ENCODE peak calls at places on chromosomes 11 and 22, in ten cellular contexts. Z is neural progenitor cell, X is IMR-90, G is psoas muscle, H is lower lobe of right lung, D is PC-3, B is right atrium auricular region, E is kidney, V is fibroblast of lung, Y is heart left ventricle. K is an unnamed sample.

GRCh38 chr11:78282821-78283220 is 94.1 kb downstream of the USP35 start:
- DNase-seq in G (no peak), H (no peak), D (no peak), V (no peak), E (no peak), B (no peak), Z (no peak), Y (no peak), X (no peak), K (no peak)

GRCh38 chr22:28329582-28330073 is 350.0 kb downstream of the TTC28 start:
- DNase-seq in Z (no peak), X (peak; percentile 26), B (no peak), V (peak; percentile 30), Y (no peak), G (no peak), H (no peak), E (no peak), D (no peak), K (no peak)

GRCh38 chr22:37178350-37179125 is 9.5 kb downstream of the C1QTNF6 start:
- DNase-seq in X (no peak), H (peak; percentile 61), G (peak; percentile 49), E (peak; percentile 60), Y (peak; percentile 48), Z (peak; percentile 85), D (no peak), V (peak; percentile 41), B (no peak), K (peak; percentile 78)

GRCh38 chr22:37189011-37189466 is 992 bp upstream of the C1QTNF6 start:
- DNase-seq in B (no peak), G (no peak), D (peak; percentile 82), E (no peak), V (no peak), Z (no peak), Y (peak; percentile 15), H (no peak), X (no peak), K (no peak)

GRCh38 chr11:9950462-9950861 is 286.6 kb downstream of the SWAP70 start:
- DNase-seq in H (no peak), X (no peak), V (no peak), E (no peak), Y (no peak), B (no peak), D (no peak), G (no peak), Z (no peak), K (no peak)

GRCh38 chr11:115678942-115679341 is 174.7 kb upstream of the CADM1 start:
- DNase-seq in Z (peak; percentile 67), G (no peak), X (no peak), V (peak; percentile 9), D (no peak), Y (peak; percentile 56), H (no peak), E (no peak), B (no peak), K (no peak)

GRCh38 chr11:19869946-19870589 is 157.4 kb downstream of the NAV2 start:
- DNase-seq in D (no peak), E (no peak), B (no peak), Z (no peak), X (no peak), G (no peak), Y (no peak), H (no peak), V (no peak), K (no peak)

GRCh38 chr11:67274768-67275605 is 8.7 kb downstream of the GRK2 start:
- DNase-seq in Z (no peak), G (peak; percentile 76), D (no peak), B (no peak), E (peak; percentile 90), H (peak; percentile 49), Y (peak; percentile 63), X (no peak), V (no peak), K (peak; percentile 93)

GRCh38 chr11:63769719-63770443 is 1.3 kb upstream of the ZFTA start:
- DNase-seq in Y (no peak), V (no peak), E (no peak), Z (peak; percentile 64), B (no peak), X (no peak), G (peak; percentile 62), D (no peak), H (no peak), K (no peak)

GRCh38 chr11:120818097-120818496 is 205.8 kb upstream of the TBCEL start:
- DNase-seq in Y (no peak), X (no peak), E (no peak), D (no peak), B (no peak), Z (no peak), H (no peak), V (no peak), G (no peak), K (peak; percentile 10)

DNA sequence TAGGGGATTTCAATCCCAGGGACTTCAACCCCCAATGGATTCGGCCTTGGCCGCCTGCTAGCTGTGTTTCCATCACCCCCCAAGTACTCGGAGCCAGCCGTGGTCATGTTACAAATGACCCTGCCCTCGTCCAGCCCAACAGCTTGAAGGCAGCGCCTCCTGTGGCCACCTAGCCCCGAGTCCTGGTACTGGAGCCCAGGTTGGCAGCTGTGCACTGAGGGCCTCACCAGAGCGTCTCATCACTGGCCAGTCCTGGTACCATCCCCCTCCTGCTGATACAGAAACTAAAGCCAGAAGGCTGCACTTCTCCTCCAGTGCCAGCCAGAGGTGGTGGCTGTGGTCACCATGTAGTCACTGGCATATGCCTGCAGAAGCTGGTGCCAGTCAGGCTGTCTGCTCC is 44.9 kb upstream of the FADD start:
- DNase-seq in E (no peak), B (no peak), D (peak; percentile 30), G (peak; percentile 82), V (peak; percentile 13), H (no peak), Z (peak; percentile 83), X (peak; percentile 19), Y (no peak), K (no peak)
- TF ChIP-seq CTCF in E (no peak), B (peak; percentile 46), D (peak; percentile 60), G (peak; percentile 38), V (peak; percentile 24), H (peak; percentile 10), Z (peak; percentile 69), X (peak; percentile 45), Y (peak; percentile 32), K (no peak)

DNA sequence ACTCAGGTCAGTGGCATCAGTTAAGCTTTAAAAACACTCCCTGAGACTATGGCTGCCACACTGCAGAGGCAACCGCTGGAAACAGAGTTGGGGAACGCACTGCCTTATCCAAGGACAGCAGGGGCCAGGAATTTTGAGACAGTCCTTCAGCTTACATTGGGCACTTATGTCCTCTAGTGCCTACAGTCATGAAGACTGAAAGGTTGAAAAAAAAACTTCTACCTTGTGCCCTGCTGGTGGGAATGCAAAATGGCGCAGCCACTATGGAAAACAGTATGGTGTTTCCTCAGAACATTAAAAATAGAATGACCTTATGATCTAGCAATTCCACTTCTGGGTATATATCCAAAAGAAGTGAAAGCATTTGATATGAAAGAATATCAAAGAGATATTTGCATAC is 19.6 kb downstream of the DKK3 start:
- DNase-seq in V (no peak), H (no peak), Y (no peak), B (no peak), X (no peak), D (no peak), G (no peak), Z (no peak), E (no peak), K (no peak)
- H3K4me1 ChIP-seq in V (peaks cover 55% of the 10 kb centered on the region), H (peaks cover 23% of the 10 kb centered on the region), Y (peaks cover 64% of the 10 kb centered on the region), B (no peaks in the 10 kb centered on the region), X (peaks cover 37% of the 10 kb centered on the region), D (peaks cover 49% of the 10 kb centered on the region), G (no peaks in the 10 kb centered on the region), Z (no peaks in the 10 kb centered on the region), E (peaks cover 3% of the 10 kb centered on the region), K (no peaks in the 10 kb centered on the region)

GRCh38 chr22:49548356-49549202 is 279.1 kb downstream of the BRD1 start:
- DNase-seq in D (peak; percentile 32), E (peak; percentile 57), B (no peak), X (no peak), G (no peak), Z (peak; percentile 37), H (peak; percentile 30), V (no peak), Y (no peak), K (peak; percentile 34)
- TF ChIP-seq CTCF in D (peak; percentile 46), E (no peak), B (no peak), X (no peak), G (no peak), Z (peak; percentile 47), H (no peak), V (no peak), Y (no peak), K (no peak)

DNA sequence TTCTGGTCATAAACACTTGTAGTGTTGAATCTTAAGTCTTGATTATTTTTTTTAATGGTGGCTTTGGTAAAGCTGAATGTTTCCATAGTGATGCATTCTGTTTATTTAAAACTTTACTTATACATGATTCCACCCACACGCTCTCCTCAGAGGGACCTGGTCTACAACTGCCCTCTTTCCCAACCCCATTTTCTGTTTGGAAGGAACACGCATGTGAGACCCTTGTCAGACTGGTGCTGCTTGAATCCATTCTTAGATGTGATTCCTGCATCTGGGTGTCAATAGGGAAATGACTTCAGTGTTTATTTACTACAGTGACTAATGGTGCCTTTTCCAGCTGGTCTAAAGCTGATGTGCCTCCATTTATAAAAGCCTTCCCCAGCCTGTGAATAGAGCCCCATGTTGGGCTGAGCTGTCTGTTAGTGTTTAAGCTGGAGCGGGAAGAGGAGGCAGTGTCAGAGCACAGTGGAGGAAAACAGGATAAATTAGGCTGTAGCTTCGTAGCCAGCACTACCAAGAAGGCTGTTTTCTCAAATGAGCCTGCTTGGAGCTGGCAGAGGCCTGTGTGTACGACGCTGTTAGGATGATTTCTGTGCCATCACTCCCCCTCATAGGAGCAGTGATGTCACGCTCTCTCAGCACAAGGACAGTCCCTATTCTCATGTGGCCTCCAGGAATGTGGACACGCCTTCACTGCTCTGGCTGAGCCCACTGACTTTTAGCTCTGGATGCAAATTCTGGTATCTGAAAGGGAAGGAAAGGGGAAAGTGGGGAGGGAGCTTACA is 18.9 kb upstream of the C11orf96 start:
- DNase-seq in Z (peak; percentile 57), D (peak; percentile 40), B (peak; percentile 89), E (peak; percentile 78), G (peak; percentile 75), X (peak; percentile 92), Y (peak; percentile 68), V (peak; percentile 95), H (no peak), K (no peak)
- H3K4me1 ChIP-seq in Z (peaks cover 25% of the 10 kb centered on the region), D (peaks cover 27% of the 10 kb centered on the region), B (no peaks in the 10 kb centered on the region), E (peaks cover 4% of the 10 kb centered on the region), G (peaks cover 39% of the 10 kb centered on the region), X (peaks cover 42% of the 10 kb centered on the region), Y (peaks cover 37% of the 10 kb centered on the region), V (peaks cover 34% of the 10 kb centered on the region), H (peaks cover 40% of the 10 kb centered on the region), K (peaks cover 21% of the 10 kb centered on the region)

GRCh38 chr11:18741783-18742182 is 15.8 kb upstream of the IGSF22 start:
- DNase-seq in Y (no peak), G (no peak), H (no peak), V (no peak), E (no peak), B (no peak), Z (no peak), X (no peak), D (no peak), K (no peak)
- TF ChIP-seq CTCF in Y (no peak), G (no peak), H (no peak), V (no peak), E (no peak), B (no peak), Z (no peak), X (no peak), D (peak; percentile 14), K (no peak)